ENCODE peak calls at places on chromosomes 16 and 17, in four cellular contexts. X, E, D and N are unnamed samples.

GRCh38 chr17:45784583-45785372 is 658 bp downstream of the CRHR1 start:
- DNase-seq in X (peak), E (no peak), D (no peak), N (peak)

GRCh38 chr16:24538756-24539294 is 541 bp upstream of the RBBP6 start:
- DNase-seq in X (no peak), E (no peak), D (no peak), N (no peak)

GRCh38 chr17:48311324-48311723 is 118.7 kb downstream of the SKAP1 start:
- DNase-seq in X (no peak), E (no peak), D (no peak), N (no peak)

GRCh38 chr16:88611220-88611821 is 27.1 kb upstream of the IL17C start:
- DNase-seq in X (no peak), E (no peak), D (no peak), N (no peak)

GRCh38 chr16:23504453-23505179 is 5.7 kb downstream of the GGA2 start:
- DNase-seq in X (peak), E (peak), D (no peak), N (peak)

GRCh38 chr16:71762186-71762585 is 37.7 kb upstream of the PHLPP2 start:
- DNase-seq in X (no peak), E (no peak), D (no peak), N (no peak)

GRCh38 chr16:52271088-52271487 is 275.9 kb downstream of the TOX3 start:
- DNase-seq in X (no peak), E (no peak), D (no peak), N (no peak)

GRCh38 chr17:19270951-19271611 is 33.9 kb downstream of the EPN2 start:
- DNase-seq in X (no peak), E (no peak), D (no peak), N (no peak)

GRCh38 chr16:79316004-79316458 is 284.5 kb downstream of the MAF start:
- DNase-seq in X (no peak), E (no peak), D (no peak), N (no peak)

GRCh38 chr17:81517339-81518112 is 4.9 kb upstream of the ACTG1 start:
- DNase-seq in X (no peak), E (no peak), D (peak), N (no peak)

GRCh38 chr17:60528828-60529227 is 2.8 kb upstream of the APPBP2 start:
- DNase-seq in X (no peak), E (no peak), D (no peak), N (no peak)

GRCh38 chr17:31907342-31907975 is 6.0 kb upstream of the UTP6 start:
- DNase-seq in X (peak), E (peak), D (no peak), N (no peak)

GRCh38 chr16:50722410-50722737 is 19.5 kb upstream of the CYLD start:
- DNase-seq in X (no peak), E (no peak), D (no peak), N (no peak)

GRCh38 chr16:85835227-85835751 is 35.8 kb downstream of the COX4I1 start:
- DNase-seq in X (no peak), E (no peak), D (no peak), N (no peak)

GRCh38 chr17:64185101-64185500 is 55.2 kb upstream of the ERN1 start:
- DNase-seq in X (no peak), E (no peak), D (no peak), N (no peak)

GRCh38 chr16:66977341-66978113 is 10.9 kb upstream of the CES4A start:
- DNase-seq in X (peak), E (peak), D (peak), N (peak)

GRCh38 chr17:66353937-66354401 is 51.6 kb downstream of the PRKCA start:
- DNase-seq in X (no peak), E (no peak), D (no peak), N (no peak)

GRCh38 chr17:78012428-78012827 is 53.9 kb downstream of the TNRC6C start:
- DNase-seq in X (no peak), E (no peak), D (no peak), N (no peak)

GRCh38 chr16:3401719-3402397 is 843 bp downstream of the ZNF174 start:
- DNase-seq in X (no peak), E (no peak), D (no peak), N (no peak)